ENCODE peak calls at places on chromosomes 16 and 17, in seven cellular contexts. Y, Z, G, E, X, N and L are unnamed samples.

GRCh38 chr17:16988749-16989229 is 16.9 kb upstream of the TNFRSF13B start:
- DNase-seq in Y (no peak), Z (no peak), G (no peak), E (no peak), X (no peak), N (no peak), L (no peak)

GRCh38 chr17:66904760-66905637 is 59.5 kb upstream of the CACNG4 start:
- DNase-seq in Y (peak; percentile 55), Z (no peak), G (no peak), E (peak; percentile 58), X (peak; percentile 38), N (no peak), L (no peak)

GRCh38 chr17:7673239-7673638 is 14.1 kb downstream of the TP53 start:
- DNase-seq in Y (peak; percentile 14), Z (peak; percentile 34), G (no peak), E (no peak), X (no peak), N (no peak), L (peak; percentile 66)

GRCh38 chr17:3448059-3448630 is 14.5 kb upstream of the OR1E2 start:
- DNase-seq in Y (peak; percentile 6), Z (no peak), G (no peak), E (no peak), X (no peak), N (no peak), L (no peak)

GRCh38 chr16:47018223-47018891 is 44.9 kb upstream of the DNAJA2 start:
- DNase-seq in Y (no peak), Z (peak; percentile 73), G (no peak), E (no peak), X (peak; percentile 84), N (peak; percentile 37), L (peak; percentile 28)

GRCh38 chr16:48430890-48431289 is 45.7 kb upstream of the SIAH1 start:
- DNase-seq in Y (no peak), Z (no peak), G (no peak), E (no peak), X (no peak), N (no peak), L (no peak)

GRCh38 chr16:85316321-85316919 is 204.1 kb upstream of the CIBAR2 start:
- DNase-seq in Y (peak; percentile 58), Z (peak; percentile 88), G (peak; percentile 77), E (no peak), X (peak; percentile 84), N (no peak), L (peak; percentile 67)

GRCh38 chr16:86079185-86079885 is 180.4 kb downstream of the IRF8 start:
- DNase-seq in Y (no peak), Z (no peak), G (peak; percentile 48), E (no peak), X (peak; percentile 38), N (no peak), L (no peak)

GRCh38 chr17:80663783-80664206 is 119.2 kb downstream of the RPTOR start:
- DNase-seq in Y (peak; percentile 81), Z (no peak), G (no peak), E (no peak), X (no peak), N (peak; percentile 61), L (no peak)

GRCh38 chr17:48719642-48720262 is 2.6 kb downstream of the PRAC1 start:
- DNase-seq in Y (peak; percentile 23), Z (peak; percentile 74), G (no peak), E (no peak), X (no peak), N (no peak), L (peak; percentile 63)

GRCh38 chr17:73342549-73343167 is 30.9 kb upstream of the CDC42EP4 start:
- DNase-seq in Y (no peak), Z (peak; percentile 70), G (no peak), E (no peak), X (no peak), N (no peak), L (no peak)

GRCh38 chr16:7013990-7014389 is 318.7 kb upstream of the RBFOX1 start:
- DNase-seq in Y (peak; percentile 7), Z (peak; percentile 74), G (no peak), E (no peak), X (no peak), N (no peak), L (no peak)

GRCh38 chr16:12341423-12341822 is 364.9 kb downstream of the SNX29 start:
- DNase-seq in Y (peak; percentile 12), Z (no peak), G (no peak), E (no peak), X (no peak), N (no peak), L (no peak)

GRCh38 chr16:1871974-1872635 is at the start of gene MEIOB:
- DNase-seq in Y (no peak), Z (peak; percentile 87), G (no peak), E (no peak), X (peak; percentile 55), N (no peak), L (peak; percentile 63)

GRCh38 chr17:39926588-39927100 is 757 bp downstream of the ORMDL3 start:
- DNase-seq in Y (no peak), Z (peak; percentile 71), G (peak; percentile 71), E (peak; percentile 58), X (peak; percentile 89), N (peak; percentile 80), L (peak; percentile 69)

DNA sequence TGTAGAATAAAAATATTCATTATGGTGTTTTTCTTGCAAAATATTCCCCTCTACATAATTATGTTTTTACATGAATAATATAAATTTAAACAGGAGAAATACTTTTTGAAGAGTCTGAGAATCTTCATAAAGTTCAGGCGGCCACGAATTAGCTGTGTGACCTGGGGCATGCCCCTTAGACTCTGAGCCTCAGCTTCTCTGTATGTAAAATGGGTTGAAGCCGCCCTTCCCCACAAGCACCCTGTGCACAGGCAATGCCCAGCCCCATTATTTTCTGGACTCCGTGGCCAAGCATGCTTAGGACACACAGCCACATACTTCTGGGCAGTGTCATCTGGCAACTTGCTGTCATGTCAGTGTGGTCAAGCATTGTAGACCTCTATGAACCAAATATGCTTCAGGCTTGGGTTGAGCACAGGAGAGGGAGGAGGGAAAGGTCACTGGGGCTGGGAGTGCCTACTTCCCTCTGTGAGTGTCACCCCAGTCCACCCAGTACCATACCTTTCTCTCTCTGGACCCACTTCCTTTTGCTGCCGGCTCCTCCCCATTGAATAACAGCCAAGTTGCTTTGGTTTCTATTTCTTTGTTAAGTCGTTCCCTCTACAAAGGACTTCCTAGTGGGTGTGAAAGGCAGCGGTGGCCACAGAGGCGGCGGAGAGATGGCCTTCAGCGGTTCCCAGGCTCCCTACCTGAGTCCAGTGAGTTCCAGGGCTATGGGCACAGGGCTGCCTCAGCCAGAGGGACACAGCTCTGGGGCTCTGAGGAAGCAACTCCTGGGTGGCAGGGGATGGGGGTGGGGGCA is at the start of gene LGALS9:
- DNase-seq in Y (no peak), Z (no peak), G (no peak), E (no peak), X (peak; percentile 84), N (peak; percentile 41), L (peak; percentile 83)
- H3K27ac ChIP-seq in Y (no peak within 1 kb of the TSS), Z (no peak within 1 kb of the TSS), G (peak within 1 kb of the TSS; percentile 44), E (peak within 1 kb of the TSS; percentile 70), X (peak within 1 kb of the TSS; percentile 60), N (peak within 1 kb of the TSS; percentile 55), L (peak within 1 kb of the TSS; percentile 90)

GRCh38 chr17:78163881-78164747 is 4.3 kb upstream of the SYNGR2 start:
- DNase-seq in Y (no peak), Z (no peak), G (no peak), E (no peak), X (no peak), N (no peak), L (no peak)
- H3K4me3 ChIP-seq in Y (no peak overlapping the region), Z (no peak overlapping the region), G (no peak overlapping the region), E (no peak overlapping the region), X (no peak overlapping the region), N (no peak overlapping the region), L (no peak overlapping the region)

DNA sequence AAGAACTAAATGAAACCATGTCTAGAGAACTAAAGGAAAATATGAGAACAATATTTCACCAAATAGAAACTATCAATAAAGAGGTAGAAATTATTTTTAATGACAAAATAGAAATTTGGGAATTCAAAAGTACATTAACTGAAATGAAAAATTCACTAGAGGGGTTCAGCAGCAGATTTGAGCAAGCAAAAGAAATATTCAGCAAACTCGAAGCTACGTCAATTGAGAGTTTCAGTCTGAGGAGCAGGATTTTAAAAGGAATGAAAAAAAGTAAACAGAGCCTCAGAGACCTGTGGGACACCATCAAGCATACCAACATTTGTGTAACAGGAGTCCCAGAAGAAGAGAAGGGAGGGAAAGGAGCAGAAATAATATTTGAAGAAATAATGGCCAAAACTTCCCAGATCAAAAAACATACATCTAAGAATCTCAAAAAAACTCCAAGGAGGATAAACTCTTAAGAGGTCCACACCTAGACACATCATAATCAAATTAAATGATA is 38.3 kb downstream of the ZFP90 start:
- DNase-seq in Y (no peak), Z (no peak), G (no peak), E (no peak), X (no peak), N (no peak), L (no peak)
- H3K9me3 ChIP-seq in Y (peaks cover 2% of the 10 kb centered on the region), Z (peaks cover 12% of the 10 kb centered on the region), G (peaks cover 11% of the 10 kb centered on the region), E (peaks cover 90% of the 10 kb centered on the region), X (peaks cover 67% of the 10 kb centered on the region), N (peaks cover 24% of the 10 kb centered on the region), L (no peaks in the 10 kb centered on the region)

GRCh38 chr16:10982430-10983174 is 38.2 kb downstream of the CLEC16A start:
- DNase-seq in Y (no peak), Z (no peak), G (no peak), E (peak; percentile 70), X (no peak), N (no peak), L (no peak)
- H3K27ac ChIP-seq in Y (no peak overlapping the region), Z (no peak overlapping the region), G (no peak overlapping the region), E (no peak overlapping the region), X (no peak overlapping the region), N (no peak overlapping the region), L (no peak overlapping the region)

DNA sequence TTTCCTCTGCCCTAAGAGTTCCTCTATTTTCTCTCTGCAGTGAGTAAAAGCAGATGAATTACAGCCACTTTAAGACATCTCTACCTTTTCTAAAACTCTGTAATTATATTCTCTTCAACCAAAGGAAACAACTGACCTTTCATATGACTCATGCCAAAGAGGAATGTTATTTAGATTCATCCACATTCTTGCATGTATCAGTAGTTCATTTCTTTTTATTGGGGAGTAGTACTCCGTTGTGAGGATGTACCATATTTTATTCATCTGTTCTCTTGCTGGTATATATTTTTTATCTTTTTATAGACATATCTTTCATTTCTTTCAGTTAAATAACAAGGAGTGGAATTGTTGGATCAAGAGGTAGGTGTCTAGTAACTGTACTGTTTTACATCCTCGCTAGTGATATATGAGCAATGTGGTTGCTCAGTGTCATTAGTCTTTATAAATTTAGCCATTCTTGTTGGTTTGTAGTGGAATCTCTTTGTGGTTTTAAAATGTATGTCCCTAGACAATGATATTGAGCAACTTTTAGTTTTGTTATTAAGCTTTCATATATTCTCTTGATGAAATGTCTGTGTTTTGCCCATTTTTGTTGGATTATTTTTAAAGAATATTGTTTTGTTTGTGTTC is 7.8 kb upstream of the MYH8 start:
- DNase-seq in Y (no peak), Z (no peak), G (no peak), E (no peak), X (no peak), N (no peak), L (no peak)
- H3K4me3 ChIP-seq in Y (no peak overlapping the region), Z (no peak overlapping the region), G (no peak overlapping the region), E (no peak overlapping the region), X (no peak overlapping the region), N (no peak overlapping the region), L (no peak overlapping the region)